ENCODE peak calls at places on chromosomes 5 and 9, in four cellular contexts. Q, P, B and D are unnamed samples.

GRCh38 chr9:131738838-131739191 is 1.1 kb downstream of the RAPGEF1 start:
- DNase-seq in Q (no peak), P (no peak), B (no peak), D (peak)

GRCh38 chr5:78896128-78896527 is 89.0 kb downstream of the ARSB start:
- DNase-seq in Q (no peak), P (peak), B (no peak), D (no peak)

GRCh38 chr9:104808030-104808614 is 44.2 kb downstream of the NIPSNAP3B start:
- DNase-seq in Q (no peak), P (peak), B (no peak), D (peak)

GRCh38 chr5:141186897-141187512 is at the start of gene PCDHB9:
- DNase-seq in Q (no peak), P (peak), B (no peak), D (no peak)

GRCh38 chr5:128534729-128535128 is 3.3 kb downstream of the FBN2 start:
- DNase-seq in Q (no peak), P (peak), B (no peak), D (peak)

GRCh38 chr9:128787583-128788156 is 617 bp downstream of the TBC1D13 start:
- DNase-seq in Q (no peak), P (peak), B (no peak), D (peak)

GRCh38 chr9:135340143-135340655 is 139.4 kb upstream of the PPP1R26 start:
- DNase-seq in Q (no peak), P (no peak), B (no peak), D (no peak)

GRCh38 chr5:93585054-93585751 is 2.2 kb downstream of the NR2F1 start:
- DNase-seq in Q (no peak), P (no peak), B (no peak), D (peak)

GRCh38 chr9:112142420-112142819 is 32.7 kb downstream of the SUSD1 start:
- DNase-seq in Q (no peak), P (no peak), B (no peak), D (no peak)

GRCh38 chr9:130672933-130673615 is 8.7 kb downstream of the PRDM12 start:
- DNase-seq in Q (no peak), P (no peak), B (no peak), D (no peak)

GRCh38 chr5:42822558-42822957 is 10.9 kb upstream of the SELENOP start:
- DNase-seq in Q (no peak), P (no peak), B (no peak), D (no peak)

GRCh38 chr5:42825422-42826148 is 13.9 kb upstream of the SELENOP start:
- DNase-seq in Q (no peak), P (no peak), B (no peak), D (no peak)

GRCh38 chr5:42824347-42824976 is 12.8 kb upstream of the SELENOP start:
- DNase-seq in Q (no peak), P (no peak), B (no peak), D (no peak)

DNA sequence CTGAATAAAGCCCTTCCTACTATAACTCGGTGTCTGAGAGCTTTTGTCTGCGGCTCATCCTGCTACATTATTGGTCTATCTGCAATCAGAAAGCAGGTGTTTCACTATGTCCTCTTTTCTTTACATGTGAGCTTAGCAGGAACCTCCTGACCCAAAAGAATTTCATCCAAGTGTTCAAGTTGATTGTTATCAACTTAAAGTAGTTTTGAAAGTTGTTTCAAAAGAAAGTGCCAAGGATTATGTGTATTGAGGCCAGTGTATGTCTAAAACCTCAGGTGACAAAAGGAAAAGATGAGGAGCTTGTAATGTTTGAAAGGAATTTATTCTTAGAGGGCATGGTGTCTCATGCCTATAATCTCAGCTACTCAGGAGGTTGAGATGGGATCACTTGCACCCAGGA is 8.1 kb upstream of the SELENOP start:
- DNase-seq in Q (no peak), P (no peak), B (no peak), D (no peak)
- TF ChIP-seq CTCF in Q (no peak), P (no peak), B (no peak), D (no peak)

GRCh38 chr5:170289749-170290148 is 7.8 kb downstream of the LCP2 start:
- DNase-seq in Q (no peak), P (no peak), B (peak), D (no peak)
- H3K27ac ChIP-seq in Q (peak), P (no peak), B (no peak), D (no peak)

GRCh38 chr5:75262278-75262677 is 25.6 kb upstream of the ANKRD31 start:
- DNase-seq in Q (no peak), P (no peak), B (no peak), D (no peak)

GRCh38 chr5:75260708-75261107 is 24.0 kb upstream of the ANKRD31 start:
- DNase-seq in Q (no peak), P (no peak), B (no peak), D (no peak)

DNA sequence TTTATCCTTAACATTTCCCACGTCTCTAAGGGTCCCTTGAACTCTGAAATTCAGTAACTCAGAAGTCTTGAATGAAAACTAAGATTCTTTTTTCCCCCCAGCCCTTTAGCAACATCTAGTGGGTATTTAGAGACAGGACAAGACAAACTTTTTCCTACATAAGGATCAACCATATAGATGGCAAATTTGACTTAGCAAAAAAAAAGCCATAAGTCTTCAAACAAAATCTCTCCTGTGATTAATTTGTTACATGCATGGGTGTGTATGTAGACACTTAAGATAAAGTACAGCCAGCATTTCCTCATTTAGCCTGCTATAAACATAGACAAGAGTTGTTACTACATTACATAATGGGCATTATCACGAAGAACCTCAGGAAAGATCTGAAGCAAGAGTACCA is 29.1 kb upstream of the ANKRD31 start:
- DNase-seq in Q (no peak), P (peak), B (no peak), D (peak)
- TF ChIP-seq CTCF in Q (no peak), P (peak), B (peak), D (peak)

GRCh38 chr5:73626814-73627313 is 868 bp downstream of the ARHGEF28 start:
- DNase-seq in Q (no peak), P (no peak), B (no peak), D (no peak)
- H3K27ac ChIP-seq in Q (peak), P (peak), B (no peak), D (peak)

GRCh38 chr9:137295313-137296213 is 6.5 kb downstream of the NRARP start:
- DNase-seq in Q (peak), P (no peak), B (peak), D (peak)

GRCh38 chr9:137294091-137294683 is 7.9 kb downstream of the NRARP start:
- DNase-seq in Q (no peak), P (peak), B (peak), D (no peak)

GRCh38 chr9:137293482-137294090 is 8.5 kb downstream of the NRARP start:
- DNase-seq in Q (no peak), P (peak), B (no peak), D (no peak)

GRCh38 chr9:137296214-137297059 is 5.6 kb downstream of the NRARP start:
- DNase-seq in Q (no peak), P (peak), B (peak), D (no peak)

GRCh38 chr9:137294684-137295312 is 7.3 kb downstream of the NRARP start:
- DNase-seq in Q (no peak), P (no peak), B (peak), D (no peak)
- TF ChIP-seq CTCF in Q (no peak), P (peak), B (peak), D (no peak)

DNA sequence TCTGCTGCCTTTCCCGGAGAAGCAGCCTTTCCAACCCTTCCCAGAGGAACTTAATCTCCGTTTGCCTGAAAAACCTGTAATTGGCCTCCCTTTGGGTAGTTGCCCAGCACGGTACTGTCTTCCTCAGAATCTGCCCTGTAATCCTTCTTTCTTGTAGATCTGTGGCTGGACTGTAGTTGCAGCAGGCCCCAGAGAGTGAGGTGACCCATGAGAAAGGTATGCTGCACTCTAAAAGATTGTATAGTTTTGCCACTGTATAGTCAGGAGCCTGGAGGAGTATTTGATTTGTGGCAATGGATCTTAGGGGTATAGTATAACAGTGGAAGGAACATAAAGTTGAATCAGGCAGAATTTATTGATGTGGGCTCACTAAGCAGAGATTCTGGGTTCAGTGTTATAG is 11.8 kb downstream of the SPIN1 start:
- DNase-seq in Q (no peak), P (peak), B (no peak), D (peak)
- H3K27ac ChIP-seq in Q (no peak), P (peak), B (no peak), D (no peak)

GRCh38 chr5:167063788-167064187 is 1227.7 kb upstream of the WWC1 start:
- DNase-seq in Q (no peak), P (no peak), B (no peak), D (no peak)
- TF ChIP-seq CTCF in Q (no peak), P (no peak), B (no peak), D (no peak)